ENCODE peak calls at places on chromosome 19, in nine cellular contexts. B is left lung; F is H1; G is fibroblast of lung; V is CD8-positive, alpha-beta T cell; Y is neural progenitor cell; M is OCI-LY7; E is A549; C is CD8-positive, alpha-beta memory T cell. P is an unnamed sample. For H3K9me3, the result is how much of the 10 kb centered on the place peaks cover.

GRCh38 chr19:49407482-49408015 is 15.7 kb downstream of the PTH2 start:
- DNase-seq in M (no peak), E (no peak), Y (no peak), B (no peak), V (no peak), C (no peak), G (no peak), F (no peak), P (no peak)

GRCh38 chr19:42032428-42032827 is 37.6 kb downstream of the GRIK5 start:
- DNase-seq in F (peak), G (peak), Y (no peak), V (no peak), E (no peak), C (no peak), B (peak), M (no peak), P (no peak)

GRCh38 chr19:38507551-38508127 is 74.1 kb downstream of the RYR1 start:
- DNase-seq in V (no peak), M (no peak), C (no peak), B (no peak), Y (no peak), F (no peak), G (no peak), E (no peak), P (no peak)

GRCh38 chr19:51479531-51480331 is 1.4 kb downstream of the CEACAM18 start:
- DNase-seq in F (no peak), E (no peak), G (no peak), B (no peak), V (no peak), C (no peak), Y (no peak), M (no peak), P (no peak)

GRCh38 chr19:3508771-3509535 is 2.8 kb downstream of the FZR1 start:
- DNase-seq in E (no peak), V (no peak), Y (no peak), G (no peak), B (peak), C (no peak), M (no peak), F (no peak), P (no peak)

GRCh38 chr19:42216653-42217521 is 590 bp downstream of the DEDD2 start:
- DNase-seq in Y (peak), F (no peak), V (peak), E (peak), B (peak), G (peak), M (peak), C (no peak), P (peak)

GRCh38 chr19:4557971-4558941 is 1.2 kb downstream of the SEMA6B start:
- DNase-seq in Y (peak), V (peak), M (peak), B (peak), G (no peak), E (no peak), C (peak), F (no peak), P (no peak)

GRCh38 chr19:16073988-16074387 is 2.3 kb upstream of the TPM4 start:
- DNase-seq in Y (no peak), F (no peak), E (no peak), V (no peak), G (no peak), B (no peak), C (no peak), M (peak), P (no peak)

GRCh38 chr19:51020988-51021651 is 1.6 kb upstream of the KLK10 start:
- DNase-seq in F (no peak), B (no peak), C (no peak), E (peak), M (peak), G (peak), V (no peak), Y (peak), P (no peak)

GRCh38 chr19:39082745-39083598 is 1.2 kb upstream of the ACP7 start:
- DNase-seq in B (no peak), E (no peak), G (no peak), F (no peak), M (no peak), C (no peak), Y (no peak), V (no peak), P (no peak)

GRCh38 chr19:39828015-39828633 is 5.8 kb downstream of the DYRK1B start:
- DNase-seq in C (peak), Y (no peak), M (no peak), E (no peak), G (no peak), F (no peak), B (no peak), V (no peak), P (no peak)

GRCh38 chr19:35015576-35016351 is 14.5 kb upstream of the SCN1B start:
- DNase-seq in C (no peak), F (no peak), G (peak), M (no peak), Y (no peak), V (no peak), E (no peak), B (no peak), P (no peak)

GRCh38 chr19:583968-584239 is 5.8 kb upstream of the HCN2 start:
- DNase-seq in V (no peak), G (no peak), B (no peak), C (no peak), M (no peak), Y (no peak), E (no peak), F (no peak), P (no peak)

GRCh38 chr19:18869781-18870530 is 26.0 kb downstream of the CERS1 start:
- DNase-seq in C (no peak), B (peak), F (no peak), V (no peak), M (no peak), E (no peak), Y (no peak), G (no peak), P (no peak)

GRCh38 chr19:46073268-46073922 is 32.6 kb upstream of the IGFL4 start:
- DNase-seq in V (no peak), Y (no peak), B (no peak), M (no peak), F (no peak), G (no peak), C (no peak), E (no peak), P (no peak)

GRCh38 chr19:10365518-10365917 is 14.9 kb downstream of the TYK2 start:
- DNase-seq in C (no peak), F (no peak), B (no peak), M (no peak), V (no peak), Y (no peak), E (no peak), G (no peak), P (no peak)

GRCh38 chr19:58559275-58560006 is 1.0 kb upstream of the UBE2M start:
- DNase-seq in E (peak), Y (peak), F (no peak), G (peak), C (no peak), B (peak), M (peak), V (peak), P (no peak)

GRCh38 chr19:1068111-1069001 is 1.4 kb downstream of the ARHGAP45 start:
- DNase-seq in B (peak), G (no peak), C (peak), E (no peak), F (no peak), V (peak), Y (no peak), M (peak), P (peak)

GRCh38 chr19:1516395-1516753 is 3.6 kb upstream of the ADAMTSL5 start:
- DNase-seq in C (no peak), V (no peak), Y (no peak), M (peak), G (no peak), E (no peak), B (no peak), F (no peak), P (no peak)

GRCh38 chr19:27935669-27936068 is 1277.3 kb downstream of the UQCRFS1 start:
- DNase-seq in F (no peak), M (no peak), Y (no peak), G (no peak), B (no peak), V (no peak), C (no peak), E (no peak), P (no peak)

GRCh38 chr19:18587962-18588610 is 512 bp upstream of the REX1BD start:
- DNase-seq in C (no peak), F (no peak), B (peak), Y (no peak), G (no peak), M (no peak), V (no peak), E (no peak), P (no peak)

GRCh38 chr19:2083174-2083854 is 12.8 kb downstream of the MOB3A start:
- DNase-seq in B (peak), E (no peak), Y (no peak), V (peak), M (peak), C (peak), G (no peak), F (no peak), P (peak)

GRCh38 chr19:2582984-2583956 is 107.3 kb downstream of the GADD45B start:
- DNase-seq in M (peak), E (no peak), B (no peak), C (no peak), V (no peak), Y (no peak), F (no peak), G (peak), P (no peak)

GRCh38 chr19:56973713-56974553 is 133.4 kb upstream of the PEG3 start:
- DNase-seq in E (no peak), V (no peak), M (no peak), B (no peak), G (no peak), Y (no peak), C (no peak), F (no peak), P (no peak)

GRCh38 chr19:33161201-33161600 is 29.3 kb downstream of the WDR88 start:
- DNase-seq in E (no peak), F (no peak), C (no peak), Y (no peak), G (no peak), V (no peak), M (no peak), B (no peak), P (no peak)
- H3K9me3 ChIP-seq in E (under half), F (under half), C (under half), Y (under half), G (under half), V (under half), M (under half), B (under half), P (under half)

GRCh38 chr19:36638862-36639510 is 27.7 kb downstream of the ZNF461 start:
- DNase-seq in G (peak), M (no peak), Y (no peak), C (no peak), B (no peak), F (no peak), E (no peak), V (no peak), P (no peak)

DNA sequence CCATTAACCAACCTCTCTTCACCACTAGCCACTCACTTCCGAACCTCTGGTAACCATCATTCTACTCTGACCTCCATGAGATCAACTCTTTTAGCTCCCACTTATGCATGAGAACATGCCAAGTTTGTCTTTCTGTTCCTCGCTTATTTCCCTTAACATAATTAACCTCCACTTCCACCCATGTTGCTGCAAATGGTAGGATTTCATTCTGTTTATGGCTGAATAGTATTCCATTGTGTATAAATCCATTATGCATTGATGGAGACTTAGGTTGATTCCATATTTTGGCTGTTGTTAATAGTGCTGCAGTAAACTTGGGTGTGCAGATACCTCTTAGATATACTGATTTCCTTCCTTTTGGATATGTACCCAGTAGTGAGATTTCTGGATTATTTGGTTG is 30.2 kb downstream of the ZNF382 start:
- DNase-seq in Y (no peak), F (no peak), M (no peak), C (no peak), B (no peak), G (no peak), V (no peak), E (no peak), P (no peak)
- H3K9me3 ChIP-seq in Y (under half), F (half or more), M (under half), C (half or more), B (half or more), G (under half), V (half or more), E (half or more), P (under half)

GRCh38 chr19:29878973-29879654 is 62.9 kb upstream of the URI1 start:
- DNase-seq in F (no peak), M (peak), E (peak), B (no peak), G (peak), Y (peak), C (no peak), V (no peak), P (no peak)

GRCh38 chr19:29881386-29881785 is 60.7 kb upstream of the URI1 start:
- DNase-seq in E (no peak), F (no peak), V (no peak), G (no peak), Y (no peak), C (no peak), M (no peak), B (no peak), P (no peak)

GRCh38 chr19:29880498-29881081 is 61.4 kb upstream of the URI1 start:
- DNase-seq in E (no peak), G (no peak), B (no peak), V (no peak), M (no peak), Y (no peak), F (no peak), C (no peak), P (no peak)

GRCh38 chr19:29882719-29883105 is 59.3 kb upstream of the URI1 start:
- DNase-seq in Y (no peak), M (no peak), C (no peak), F (no peak), B (no peak), V (no peak), E (no peak), G (no peak), P (no peak)

GRCh38 chr19:29879655-29879974 is 62.4 kb upstream of the URI1 start:
- DNase-seq in F (no peak), V (no peak), M (no peak), Y (no peak), E (no peak), G (no peak), B (no peak), C (no peak), P (no peak)
- H3K9me3 ChIP-seq in F (under half), V (under half), M (under half), Y (under half), E (under half), G (under half), B (under half), C (under half), P (under half)

GRCh38 chr19:53664760-53665159 is 33.0 kb downstream of the DPRX start:
- DNase-seq in G (no peak), M (no peak), F (no peak), V (no peak), C (no peak), E (no peak), B (no peak), Y (peak), P (no peak)
- H3K9me3 ChIP-seq in G (under half), M (under half), F (under half), V (under half), C (under half), E (under half), B (under half), Y (under half), P (under half)

DNA sequence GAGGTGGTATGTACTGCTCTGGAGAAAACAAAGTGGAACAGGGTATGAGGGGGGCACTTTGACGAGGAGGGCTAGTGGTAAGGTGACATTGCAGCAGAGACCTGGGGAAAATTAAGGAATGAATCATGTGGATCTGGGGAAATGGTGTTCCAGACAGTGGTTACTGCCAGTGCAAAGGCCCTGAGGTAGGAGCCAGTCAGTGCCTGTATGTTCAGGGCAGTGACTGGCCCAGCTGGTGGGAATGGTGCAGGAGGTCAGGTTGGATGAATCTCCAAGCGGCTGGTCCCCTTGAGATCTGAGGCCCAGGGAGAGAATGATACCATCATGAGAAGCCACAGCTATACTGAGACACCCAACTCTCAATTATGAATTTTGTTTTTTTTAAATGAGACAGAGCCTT is 4.9 kb downstream of the VAV1 start:
- DNase-seq in Y (no peak), M (no peak), E (no peak), V (no peak), C (no peak), F (no peak), B (no peak), G (no peak), P (no peak)
- H3K9me3 ChIP-seq in Y (under half), M (under half), E (under half), V (under half), C (under half), F (under half), B (under half), G (under half), P (under half)

DNA sequence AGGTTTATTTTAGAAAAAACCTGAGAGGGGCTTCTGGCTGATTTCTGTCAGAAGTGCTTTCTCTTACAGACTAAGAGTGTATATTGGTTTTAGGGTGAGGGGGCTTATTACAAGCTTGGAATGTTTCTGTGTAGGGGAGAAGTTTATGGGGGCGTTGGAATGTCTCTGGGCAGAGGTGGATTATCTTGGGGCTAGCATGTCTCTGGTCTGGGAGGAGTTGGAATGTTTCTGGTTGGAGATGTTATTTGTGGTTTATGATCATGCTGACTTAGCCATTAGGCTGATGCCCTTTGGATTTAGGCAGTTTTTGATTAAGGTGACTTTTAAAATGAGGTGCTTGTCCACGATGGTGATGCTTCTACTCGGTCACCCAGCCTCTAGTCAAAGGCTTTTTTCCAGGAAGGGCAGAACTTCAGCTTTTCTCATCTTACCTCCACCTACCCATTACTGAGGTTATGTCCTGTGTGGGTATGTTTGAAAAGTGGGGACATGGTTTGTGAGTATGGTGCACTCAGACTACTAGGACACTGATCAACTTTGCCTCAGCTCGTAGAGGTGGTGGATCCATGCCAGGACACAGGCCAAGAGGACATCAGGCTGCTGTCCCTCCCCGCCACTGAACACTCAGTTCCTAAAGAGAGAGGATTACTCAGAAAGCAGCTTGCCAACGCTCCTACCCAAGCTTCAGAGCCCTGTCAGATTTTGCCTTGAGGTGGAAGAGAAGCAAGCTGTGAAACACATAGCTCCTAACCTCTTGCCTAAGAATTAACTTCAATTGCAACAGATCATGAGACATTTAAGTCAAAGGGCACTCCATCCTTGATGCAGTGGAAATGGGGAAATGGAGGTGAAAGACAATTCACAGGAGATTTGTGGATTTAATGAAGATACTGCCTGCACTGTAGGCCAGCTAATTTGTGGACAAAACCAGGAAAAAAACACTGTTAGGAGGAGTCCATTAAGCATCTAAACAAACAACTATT is 63.6 kb downstream of the ZNF44 start:
- DNase-seq in M (no peak), G (no peak), B (no peak), Y (no peak), E (no peak), V (no peak), C (no peak), F (no peak), P (no peak)
- H3K9me3 ChIP-seq in M (under half), G (under half), B (under half), Y (under half), E (under half), V (under half), C (under half), F (under half), P (under half)